ENCODE peak calls at places on chromosome 9, in eight cellular contexts. E is CD4-positive, alpha-beta memory T cell; Z is CD8-positive, alpha-beta memory T cell; I is sigmoid colon; Y is neuronal stem cell; P is Caco-2; S is CD4-positive, CD25-positive, alpha-beta regulatory T cell; J is uterus. R is an unnamed sample. For H3K9me3, the result is how much of the 10 kb centered on the place peaks cover.

GRCh38 chr9:109109962-109110325 is 9.8 kb downstream of the TMEM245 start:
- DNase-seq in E (no peak), Z (no peak), I (no peak), Y (no peak), P (no peak), S (no peak), J (no peak), R (no peak)

GRCh38 chr9:115850548-115851304 is 302.9 kb upstream of the PAPPA start:
- DNase-seq in E (no peak), Z (no peak), I (no peak), Y (no peak), P (no peak), S (no peak), J (no peak), R (no peak)

GRCh38 chr9:93190133-93190525 is 6.2 kb downstream of the WNK2 start:
- DNase-seq in E (no peak), Z (no peak), I (no peak), Y (no peak), P (no peak), S (no peak), J (no peak), R (no peak)

GRCh38 chr9:93010056-93010455 is 48.4 kb upstream of the SUSD3 start:
- DNase-seq in E (no peak), Z (no peak), I (no peak), Y (no peak), P (no peak), S (no peak), J (no peak), R (no peak)

GRCh38 chr9:85243921-85244320 is 497.8 kb downstream of the AGTPBP1 start:
- DNase-seq in E (no peak), Z (no peak), I (no peak), Y (no peak), P (no peak), S (no peak), J (no peak), R (no peak)

GRCh38 chr9:136403915-136404800 is 4.2 kb upstream of the SNAPC4 start:
- DNase-seq in E (peak), Z (peak), I (no peak), Y (no peak), P (no peak), S (peak), J (no peak), R (no peak)

GRCh38 chr9:74748966-74749365 is 138.8 kb downstream of the TRPM6 start:
- DNase-seq in E (no peak), Z (no peak), I (no peak), Y (no peak), P (no peak), S (no peak), J (no peak), R (no peak)

GRCh38 chr9:94805585-94805984 is 79.1 kb downstream of the AOPEP start:
- DNase-seq in E (no peak), Z (no peak), I (no peak), Y (no peak), P (no peak), S (no peak), J (no peak), R (no peak)

GRCh38 chr9:89278551-89278950 is 32.4 kb upstream of the CKS2 start:
- DNase-seq in E (no peak), Z (no peak), I (no peak), Y (no peak), P (no peak), S (no peak), J (no peak), R (no peak)

GRCh38 chr9:26667882-26668281 is 224.7 kb downstream of the CAAP1 start:
- DNase-seq in E (no peak), Z (no peak), I (no peak), Y (no peak), P (no peak), S (no peak), J (no peak), R (no peak)

GRCh38 chr9:133117271-133118178 is 3.5 kb downstream of the RALGDS start:
- DNase-seq in E (no peak), Z (no peak), I (peak), Y (no peak), P (no peak), S (no peak), J (no peak), R (no peak)

GRCh38 chr9:37974506-37975173 is 70.7 kb upstream of the SLC25A51 start:
- DNase-seq in E (no peak), Z (no peak), I (no peak), Y (no peak), P (no peak), S (no peak), J (no peak), R (no peak)

GRCh38 chr9:132769895-132770774 is 99.9 kb downstream of the GTF3C4 start:
- DNase-seq in E (peak), Z (peak), I (peak), Y (peak), P (peak), S (peak), J (peak), R (peak)

GRCh38 chr9:76159288-76159926 is 234.8 kb downstream of the RFK start:
- DNase-seq in E (no peak), Z (no peak), I (no peak), Y (no peak), P (no peak), S (no peak), J (no peak), R (no peak)

GRCh38 chr9:91884153-91884552 is 65.9 kb downstream of the ROR2 start:
- DNase-seq in E (no peak), Z (no peak), I (no peak), Y (no peak), P (no peak), S (no peak), J (no peak), R (no peak)

GRCh38 chr9:84045481-84046097 is 65.0 kb downstream of the RMI1 start:
- DNase-seq in E (no peak), Z (no peak), I (no peak), Y (no peak), P (no peak), S (no peak), J (no peak), R (no peak)

GRCh38 chr9:80951675-80952074 is 737.7 kb downstream of the TLE1 start:
- DNase-seq in E (no peak), Z (no peak), I (no peak), Y (no peak), P (no peak), S (no peak), J (peak), R (no peak)

GRCh38 chr9:129511320-129511900 is 109.5 kb downstream of the C9orf50 start:
- DNase-seq in E (no peak), Z (no peak), I (no peak), Y (no peak), P (no peak), S (no peak), J (no peak), R (no peak)
- H3K9me3 ChIP-seq in E (under half), Z (under half), I (under half), Y (under half), P (under half), S (under half), J (under half), R (under half)

GRCh38 chr9:40927851-40928802 is 200.4 kb downstream of the FOXD4L6 start:
- DNase-seq in E (no peak), Z (no peak), I (no peak), Y (no peak), P (no peak), S (no peak), J (no peak), R (no peak)

GRCh38 chr9:40925149-40925548 is 203.3 kb downstream of the FOXD4L6 start:
- DNase-seq in E (no peak), Z (no peak), I (no peak), Y (no peak), P (no peak), S (no peak), J (no peak), R (no peak)

GRCh38 chr9:40928803-40929487 is 199.5 kb downstream of the FOXD4L6 start:
- DNase-seq in E (no peak), Z (no peak), I (no peak), Y (no peak), P (no peak), S (no peak), J (no peak), R (no peak)

GRCh38 chr9:40927260-40927631 is 201.2 kb downstream of the FOXD4L6 start:
- DNase-seq in E (no peak), Z (no peak), I (no peak), Y (no peak), P (no peak), S (no peak), J (no peak), R (no peak)

DNA sequence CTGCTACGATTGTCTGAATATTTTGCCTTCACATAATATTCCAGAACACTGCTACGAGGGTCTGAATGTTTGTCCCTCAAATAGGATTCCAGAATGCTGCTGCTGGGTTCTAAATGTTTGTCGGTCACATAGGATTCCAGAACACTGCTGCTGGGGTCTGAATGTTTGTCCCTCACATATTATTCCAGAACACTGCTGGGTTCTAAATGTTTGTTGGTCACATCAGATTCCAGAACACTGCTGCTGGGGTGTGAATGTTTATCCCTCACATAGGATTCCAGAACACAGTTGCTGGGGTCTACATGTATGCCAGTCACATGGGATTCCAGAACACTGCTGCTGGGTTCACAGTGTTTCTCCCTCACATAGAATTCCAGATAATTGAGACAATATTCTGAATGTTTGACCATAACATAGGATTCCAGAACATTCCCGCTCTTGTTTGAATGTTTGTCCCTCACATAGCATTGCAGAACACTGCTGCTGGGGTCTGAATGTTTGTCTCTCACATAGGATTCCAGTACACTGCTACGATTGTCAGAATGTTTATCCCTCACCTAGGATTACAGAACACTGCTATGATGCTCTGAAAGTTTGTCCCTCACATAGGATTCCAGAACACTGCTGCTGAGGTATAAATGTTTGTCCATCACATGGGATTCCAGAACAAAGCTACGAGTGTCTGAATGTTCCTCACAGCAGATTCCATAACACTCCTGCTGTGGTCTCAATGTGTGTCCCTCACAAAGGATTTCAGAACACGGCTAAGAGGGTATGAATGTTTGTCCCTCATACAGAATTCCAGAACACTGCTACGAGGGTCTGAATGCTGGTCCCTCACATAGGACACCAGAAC is 201.8 kb downstream of the FOXD4L6 start:
- DNase-seq in E (no peak), Z (no peak), I (no peak), Y (no peak), P (no peak), S (no peak), J (no peak), R (no peak)
- H3K9me3 ChIP-seq in E (under half), Z (under half), I (under half), Y (half or more), P (under half), S (half or more), J (under half), R (half or more)

DNA sequence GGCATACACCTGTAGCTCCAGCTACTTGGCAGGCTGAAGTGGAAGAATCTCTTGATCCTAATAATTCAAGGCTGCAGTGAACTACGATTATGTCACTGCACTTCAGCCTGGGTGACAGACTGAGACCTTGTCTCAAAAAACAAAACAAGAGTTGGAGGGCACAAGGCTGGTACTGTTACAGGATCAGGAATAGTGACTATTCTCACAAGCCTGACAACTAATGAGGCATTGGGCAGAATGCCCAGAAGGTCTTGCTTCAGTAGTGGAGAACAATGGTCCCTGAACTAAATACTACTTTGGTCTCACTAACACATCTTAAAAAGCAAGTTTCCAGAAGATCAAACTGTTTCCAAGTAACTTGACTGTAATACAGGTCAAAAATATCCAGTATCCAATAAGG is 182.9 kb upstream of the RFX3 start:
- DNase-seq in E (no peak), Z (no peak), I (no peak), Y (no peak), P (no peak), S (no peak), J (no peak), R (no peak)
- H3K9me3 ChIP-seq in E (under half), Z (under half), I (under half), Y (under half), P (under half), S (under half), J (under half), R (under half)

GRCh38 chr9:1362845-1363244 is 312.7 kb downstream of the DMRT2 start:
- DNase-seq in E (no peak), Z (no peak), I (no peak), Y (no peak), P (no peak), S (no peak), J (no peak), R (no peak)

GRCh38 chr9:1366300-1366699 is 316.1 kb downstream of the DMRT2 start:
- DNase-seq in E (no peak), Z (no peak), I (no peak), Y (no peak), P (no peak), S (no peak), J (no peak), R (no peak)
- H3K9me3 ChIP-seq in E (under half), Z (under half), I (under half), Y (under half), P (under half), S (under half), J (under half), R (under half)

DNA sequence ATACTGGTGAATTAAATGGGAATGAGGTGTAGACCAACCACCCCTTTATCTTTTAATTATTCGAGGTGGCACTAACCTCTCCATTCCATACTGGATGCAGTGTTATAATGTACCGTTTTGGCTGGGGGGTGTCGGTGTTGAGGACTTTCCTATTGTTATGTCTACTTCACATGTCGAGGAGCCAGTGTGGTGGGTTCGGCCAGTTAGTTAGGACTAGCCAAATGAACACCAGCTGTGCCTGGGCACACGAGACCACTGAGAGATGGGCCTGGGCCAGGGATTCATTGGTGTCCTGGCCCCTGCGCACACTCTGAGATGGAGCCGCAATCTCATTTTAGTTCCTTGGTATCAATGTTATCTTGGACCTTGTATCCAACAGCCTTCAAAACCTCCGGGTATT is 186.2 kb downstream of the CACNA1B start:
- DNase-seq in E (no peak), Z (no peak), I (no peak), Y (no peak), P (no peak), S (no peak), J (no peak), R (no peak)
- H3K9me3 ChIP-seq in E (under half), Z (under half), I (under half), Y (under half), P (under half), S (under half), J (under half), R (under half)

GRCh38 chr9:35158501-35159280 is 3.1 kb upstream of the UNC13B start:
- DNase-seq in E (no peak), Z (no peak), I (no peak), Y (no peak), P (no peak), S (no peak), J (no peak), R (no peak)

GRCh38 chr9:35156781-35157180 is 5.0 kb upstream of the UNC13B start:
- DNase-seq in E (no peak), Z (no peak), I (no peak), Y (no peak), P (no peak), S (no peak), J (no peak), R (no peak)

GRCh38 chr9:35152926-35153325 is 8.9 kb upstream of the UNC13B start:
- DNase-seq in E (no peak), Z (no peak), I (no peak), Y (no peak), P (no peak), S (no peak), J (no peak), R (no peak)
- H3K9me3 ChIP-seq in E (under half), Z (under half), I (under half), Y (under half), P (under half), S (under half), J (under half), R (under half)

GRCh38 chr9:135189497-135189896 is 102.0 kb downstream of the OLFM1 start:
- DNase-seq in E (no peak), Z (no peak), I (no peak), Y (no peak), P (no peak), S (no peak), J (no peak), R (no peak)
- H3K9me3 ChIP-seq in E (under half), Z (under half), I (under half), Y (under half), P (under half), S (under half), J (under half), R (under half)